ENCODE peak calls at places on chromosome 16, in ten cellular contexts. One of them, this sample, is unnamed. For H3K4me1, the result is how much of the 10 kb centered on the place peaks cover.

GRCh38 chr16:75947626-75948239 is 221.4 kb upstream of the CPHXL start:
- DNase-seq in A549: no peak
- DNase-seq in naive thymus-derived CD4-positive, alpha-beta T cell: no peak
- DNase-seq in prostate gland: no peak
- DNase-seq in IMR-90: no peak
- DNase-seq in stomach: no peak
- DNase-seq in trophoblast cell: no peak
- DNase-seq in pancreas: no peak
- DNase-seq in CD8-positive, alpha-beta T cell: no peak
- DNase-seq in BE2C: no peak
- DNase-seq in this sample: no peak

GRCh38 chr16:79629003-79629402 is 28.5 kb upstream of the MAF start:
- DNase-seq in A549: no peak
- DNase-seq in naive thymus-derived CD4-positive, alpha-beta T cell: no peak
- DNase-seq in prostate gland: no peak
- DNase-seq in IMR-90: no peak
- DNase-seq in stomach: no peak
- DNase-seq in trophoblast cell: no peak
- DNase-seq in pancreas: no peak
- DNase-seq in CD8-positive, alpha-beta T cell: no peak
- DNase-seq in BE2C: no peak
- DNase-seq in this sample: no peak

GRCh38 chr16:87570564-87570937 is 31.8 kb upstream of the JPH3 start:
- DNase-seq in A549: no peak
- DNase-seq in naive thymus-derived CD4-positive, alpha-beta T cell: no peak
- DNase-seq in prostate gland: no peak
- DNase-seq in IMR-90: no peak
- DNase-seq in stomach: no peak
- DNase-seq in trophoblast cell: no peak
- DNase-seq in pancreas: no peak
- DNase-seq in CD8-positive, alpha-beta T cell: no peak
- DNase-seq in BE2C: no peak
- DNase-seq in this sample: no peak

GRCh38 chr16:16169615-16170014 is 53.7 kb downstream of the ABCC6 start:
- DNase-seq in A549: no peak
- DNase-seq in naive thymus-derived CD4-positive, alpha-beta T cell: no peak
- DNase-seq in prostate gland: no peak
- DNase-seq in IMR-90: no peak
- DNase-seq in stomach: no peak
- DNase-seq in trophoblast cell: no peak
- DNase-seq in pancreas: no peak
- DNase-seq in CD8-positive, alpha-beta T cell: no peak
- DNase-seq in BE2C: no peak
- DNase-seq in this sample: no peak

GRCh38 chr16:28609631-28610594 is at the start of gene SULT1A1:
- DNase-seq in A549: no peak
- DNase-seq in naive thymus-derived CD4-positive, alpha-beta T cell: no peak
- DNase-seq in prostate gland: no peak
- DNase-seq in IMR-90: no peak
- DNase-seq in stomach: peak
- DNase-seq in trophoblast cell: peak
- DNase-seq in pancreas: peak
- DNase-seq in CD8-positive, alpha-beta T cell: no peak
- DNase-seq in BE2C: no peak
- DNase-seq in this sample: peak

GRCh38 chr16:8963010-8963824 is 489 bp downstream of the USP7 start:
- DNase-seq in A549: no peak
- DNase-seq in naive thymus-derived CD4-positive, alpha-beta T cell: no peak
- DNase-seq in prostate gland: no peak
- DNase-seq in IMR-90: no peak
- DNase-seq in stomach: no peak
- DNase-seq in trophoblast cell: no peak
- DNase-seq in pancreas: peak
- DNase-seq in CD8-positive, alpha-beta T cell: no peak
- DNase-seq in BE2C: no peak
- DNase-seq in this sample: peak

GRCh38 chr16:22948603-22949368 is 134.8 kb downstream of the HS3ST2 start:
- DNase-seq in A549: peak
- DNase-seq in naive thymus-derived CD4-positive, alpha-beta T cell: peak
- DNase-seq in prostate gland: peak
- DNase-seq in IMR-90: peak
- DNase-seq in stomach: peak
- DNase-seq in trophoblast cell: peak
- DNase-seq in pancreas: peak
- DNase-seq in CD8-positive, alpha-beta T cell: peak
- DNase-seq in BE2C: peak
- DNase-seq in this sample: no peak

GRCh38 chr16:397135-397661 is at the start of gene NME4:
- DNase-seq in A549: no peak
- DNase-seq in naive thymus-derived CD4-positive, alpha-beta T cell: peak
- DNase-seq in prostate gland: no peak
- DNase-seq in IMR-90: no peak
- DNase-seq in stomach: no peak
- DNase-seq in trophoblast cell: peak
- DNase-seq in pancreas: peak
- DNase-seq in CD8-positive, alpha-beta T cell: no peak
- DNase-seq in BE2C: peak
- DNase-seq in this sample: no peak

GRCh38 chr16:89006036-89006752 is 29.2 kb upstream of the CBFA2T3 start:
- DNase-seq in A549: no peak
- DNase-seq in naive thymus-derived CD4-positive, alpha-beta T cell: no peak
- DNase-seq in prostate gland: no peak
- DNase-seq in IMR-90: no peak
- DNase-seq in stomach: no peak
- DNase-seq in trophoblast cell: no peak
- DNase-seq in pancreas: no peak
- DNase-seq in CD8-positive, alpha-beta T cell: no peak
- DNase-seq in BE2C: peak
- DNase-seq in this sample: no peak

GRCh38 chr16:86095906-86096485 is 197.0 kb downstream of the IRF8 start:
- DNase-seq in A549: no peak
- DNase-seq in naive thymus-derived CD4-positive, alpha-beta T cell: no peak
- DNase-seq in prostate gland: no peak
- DNase-seq in IMR-90: no peak
- DNase-seq in stomach: no peak
- DNase-seq in trophoblast cell: no peak
- DNase-seq in pancreas: no peak
- DNase-seq in CD8-positive, alpha-beta T cell: no peak
- DNase-seq in BE2C: no peak
- DNase-seq in this sample: no peak

GRCh38 chr16:31476305-31477219 is 4.6 kb downstream of the TGFB1I1 start:
- DNase-seq in A549: no peak
- DNase-seq in naive thymus-derived CD4-positive, alpha-beta T cell: peak
- DNase-seq in prostate gland: peak
- DNase-seq in IMR-90: no peak
- DNase-seq in stomach: peak
- DNase-seq in trophoblast cell: peak
- DNase-seq in pancreas: peak
- DNase-seq in CD8-positive, alpha-beta T cell: peak
- DNase-seq in BE2C: no peak
- DNase-seq in this sample: peak

GRCh38 chr16:5428932-5429331 is 331.3 kb upstream of the EEF2KMT start:
- DNase-seq in A549: no peak
- DNase-seq in naive thymus-derived CD4-positive, alpha-beta T cell: no peak
- DNase-seq in prostate gland: no peak
- DNase-seq in IMR-90: no peak
- DNase-seq in stomach: no peak
- DNase-seq in trophoblast cell: no peak
- DNase-seq in pancreas: no peak
- DNase-seq in CD8-positive, alpha-beta T cell: no peak
- DNase-seq in BE2C: peak
- DNase-seq in this sample: no peak

GRCh38 chr16:87465306-87465705 is 27.5 kb downstream of the ZCCHC14 start:
- DNase-seq in A549: no peak
- DNase-seq in naive thymus-derived CD4-positive, alpha-beta T cell: peak
- DNase-seq in prostate gland: peak
- DNase-seq in IMR-90: peak
- DNase-seq in stomach: peak
- DNase-seq in trophoblast cell: peak
- DNase-seq in pancreas: peak
- DNase-seq in CD8-positive, alpha-beta T cell: no peak
- DNase-seq in BE2C: peak
- DNase-seq in this sample: no peak

GRCh38 chr16:72474511-72475123 is 302.7 kb upstream of the PMFBP1 start:
- DNase-seq in A549: no peak
- DNase-seq in naive thymus-derived CD4-positive, alpha-beta T cell: no peak
- DNase-seq in prostate gland: no peak
- DNase-seq in IMR-90: peak
- DNase-seq in stomach: no peak
- DNase-seq in trophoblast cell: no peak
- DNase-seq in pancreas: no peak
- DNase-seq in CD8-positive, alpha-beta T cell: no peak
- DNase-seq in BE2C: no peak
- DNase-seq in this sample: no peak

GRCh38 chr16:48076455-48077012 is 79.3 kb downstream of the ABCC12 start:
- DNase-seq in A549: peak
- DNase-seq in naive thymus-derived CD4-positive, alpha-beta T cell: no peak
- DNase-seq in prostate gland: no peak
- DNase-seq in IMR-90: peak
- DNase-seq in stomach: no peak
- DNase-seq in trophoblast cell: no peak
- DNase-seq in pancreas: no peak
- DNase-seq in CD8-positive, alpha-beta T cell: no peak
- DNase-seq in BE2C: no peak
- DNase-seq in this sample: no peak

GRCh38 chr16:15613676-15614075 is 29.3 kb downstream of the MARF1 start:
- DNase-seq in A549: no peak
- DNase-seq in naive thymus-derived CD4-positive, alpha-beta T cell: no peak
- DNase-seq in prostate gland: no peak
- DNase-seq in IMR-90: no peak
- DNase-seq in stomach: no peak
- DNase-seq in trophoblast cell: peak
- DNase-seq in pancreas: no peak
- DNase-seq in CD8-positive, alpha-beta T cell: no peak
- DNase-seq in BE2C: no peak
- DNase-seq in this sample: no peak

GRCh38 chr16:79993810-79994209 is 393.3 kb upstream of the MAF start:
- DNase-seq in A549: no peak
- DNase-seq in naive thymus-derived CD4-positive, alpha-beta T cell: no peak
- DNase-seq in prostate gland: no peak
- DNase-seq in IMR-90: no peak
- DNase-seq in stomach: no peak
- DNase-seq in trophoblast cell: no peak
- DNase-seq in pancreas: no peak
- DNase-seq in CD8-positive, alpha-beta T cell: no peak
- DNase-seq in BE2C: no peak
- DNase-seq in this sample: no peak

GRCh38 chr16:4505356-4506153 is 29.4 kb downstream of the HMOX2 start:
- DNase-seq in A549: no peak
- DNase-seq in naive thymus-derived CD4-positive, alpha-beta T cell: peak
- DNase-seq in prostate gland: no peak
- DNase-seq in IMR-90: no peak
- DNase-seq in stomach: peak
- DNase-seq in trophoblast cell: no peak
- DNase-seq in pancreas: no peak
- DNase-seq in CD8-positive, alpha-beta T cell: peak
- DNase-seq in BE2C: no peak
- DNase-seq in this sample: peak

GRCh38 chr16:50201784-50202183 is 48.7 kb downstream of the TENT4B start:
- DNase-seq in A549: no peak
- DNase-seq in naive thymus-derived CD4-positive, alpha-beta T cell: no peak
- DNase-seq in prostate gland: no peak
- DNase-seq in IMR-90: no peak
- DNase-seq in stomach: no peak
- DNase-seq in trophoblast cell: no peak
- DNase-seq in pancreas: no peak
- DNase-seq in CD8-positive, alpha-beta T cell: no peak
- DNase-seq in BE2C: no peak
- DNase-seq in this sample: peak
- H3K4me1 ChIP-seq in A549: half or more
- H3K4me1 ChIP-seq in naive thymus-derived CD4-positive, alpha-beta T cell: under half
- H3K4me1 ChIP-seq in prostate gland: under half
- H3K4me1 ChIP-seq in IMR-90: under half
- H3K4me1 ChIP-seq in stomach: half or more
- H3K4me1 ChIP-seq in trophoblast cell: under half
- H3K4me1 ChIP-seq in pancreas: under half
- H3K4me1 ChIP-seq in CD8-positive, alpha-beta T cell: under half
- H3K4me1 ChIP-seq in BE2C: under half
- H3K4me1 ChIP-seq in this sample: under half

GRCh38 chr16:27317320-27317719 is 3.5 kb downstream of the IL4R start:
- DNase-seq in A549: no peak
- DNase-seq in naive thymus-derived CD4-positive, alpha-beta T cell: no peak
- DNase-seq in prostate gland: peak
- DNase-seq in IMR-90: no peak
- DNase-seq in stomach: no peak
- DNase-seq in trophoblast cell: no peak
- DNase-seq in pancreas: no peak
- DNase-seq in CD8-positive, alpha-beta T cell: no peak
- DNase-seq in BE2C: no peak
- DNase-seq in this sample: no peak
- H3K4me1 ChIP-seq in A549: under half
- H3K4me1 ChIP-seq in naive thymus-derived CD4-positive, alpha-beta T cell: under half
- H3K4me1 ChIP-seq in prostate gland: under half
- H3K4me1 ChIP-seq in IMR-90: under half
- H3K4me1 ChIP-seq in stomach: half or more
- H3K4me1 ChIP-seq in trophoblast cell: under half
- H3K4me1 ChIP-seq in pancreas: under half
- H3K4me1 ChIP-seq in CD8-positive, alpha-beta T cell: half or more
- H3K4me1 ChIP-seq in BE2C: under half
- H3K4me1 ChIP-seq in this sample: half or more

DNA sequence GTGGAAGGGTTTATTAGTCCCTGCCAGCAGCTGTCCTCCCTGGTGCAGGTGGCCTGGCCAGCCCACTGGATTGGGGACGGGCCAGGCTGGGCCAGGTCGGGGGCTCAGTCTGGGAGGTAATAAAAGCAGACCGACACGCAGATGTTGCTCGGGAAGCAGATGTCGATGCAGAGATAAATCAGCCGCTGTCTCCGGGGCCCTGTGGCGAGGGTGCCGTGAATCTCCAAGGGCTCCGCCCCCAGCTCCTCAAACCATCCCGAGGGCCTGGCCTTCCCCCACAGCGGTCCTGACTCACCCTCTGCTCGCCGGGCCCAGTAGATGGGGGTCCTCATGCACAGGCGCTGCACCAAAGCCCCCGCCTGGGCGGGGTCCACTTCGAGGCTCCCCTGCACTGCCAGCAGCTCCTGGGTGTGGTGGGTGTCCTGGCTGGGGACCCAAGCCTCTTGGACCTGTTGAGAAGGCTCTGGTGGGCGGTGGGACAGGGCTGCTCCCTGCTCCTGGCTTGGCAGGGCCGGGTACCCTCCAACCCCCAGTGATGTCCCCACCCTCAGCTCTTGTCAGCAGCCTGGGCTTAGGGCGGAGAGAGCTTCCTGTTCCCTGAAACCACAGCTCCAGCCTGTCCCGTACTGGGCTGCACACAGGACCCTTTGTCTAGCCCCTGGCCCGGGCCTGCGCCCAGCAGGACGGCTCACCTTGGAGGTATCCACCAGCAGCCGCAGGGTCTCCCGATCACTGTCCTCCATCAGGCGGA is 1.2 kb downstream of the BRICD5 start:
- DNase-seq in A549: no peak
- DNase-seq in naive thymus-derived CD4-positive, alpha-beta T cell: no peak
- DNase-seq in prostate gland: no peak
- DNase-seq in IMR-90: no peak
- DNase-seq in stomach: no peak
- DNase-seq in trophoblast cell: no peak
- DNase-seq in pancreas: no peak
- DNase-seq in CD8-positive, alpha-beta T cell: no peak
- DNase-seq in BE2C: no peak
- DNase-seq in this sample: no peak
- H3K4me1 ChIP-seq in A549: under half
- H3K4me1 ChIP-seq in naive thymus-derived CD4-positive, alpha-beta T cell: under half
- H3K4me1 ChIP-seq in prostate gland: under half
- H3K4me1 ChIP-seq in IMR-90: under half
- H3K4me1 ChIP-seq in stomach: half or more
- H3K4me1 ChIP-seq in trophoblast cell: under half
- H3K4me1 ChIP-seq in pancreas: under half
- H3K4me1 ChIP-seq in CD8-positive, alpha-beta T cell: under half
- H3K4me1 ChIP-seq in BE2C: under half
- H3K4me1 ChIP-seq in this sample: under half

GRCh38 chr16:66004706-66005105 is 361.8 kb upstream of the CDH5 start:
- DNase-seq in A549: no peak
- DNase-seq in naive thymus-derived CD4-positive, alpha-beta T cell: no peak
- DNase-seq in prostate gland: no peak
- DNase-seq in IMR-90: peak
- DNase-seq in stomach: no peak
- DNase-seq in trophoblast cell: no peak
- DNase-seq in pancreas: no peak
- DNase-seq in CD8-positive, alpha-beta T cell: no peak
- DNase-seq in BE2C: no peak
- DNase-seq in this sample: no peak
- H3K4me1 ChIP-seq in A549: under half
- H3K4me1 ChIP-seq in naive thymus-derived CD4-positive, alpha-beta T cell: under half
- H3K4me1 ChIP-seq in prostate gland: under half
- H3K4me1 ChIP-seq in IMR-90: under half
- H3K4me1 ChIP-seq in stomach: under half
- H3K4me1 ChIP-seq in trophoblast cell: under half
- H3K4me1 ChIP-seq in pancreas: under half
- H3K4me1 ChIP-seq in CD8-positive, alpha-beta T cell: under half
- H3K4me1 ChIP-seq in BE2C: under half
- H3K4me1 ChIP-seq in this sample: under half

This sample was measured in CD4-positive, CD25-positive, alpha-beta regulatory T cell.